ENCODE peak calls at places on chromosome 1, in eight cellular contexts. F is NT2/D1; A is activated T-helper 9 cell treated with anti-CD3 and anti-CD28 coated beads, Interleukin-2, amount 50 U/mL, for 16 hours; U is brain microvascular endothelial cell; I is CD8-positive, alpha-beta memory T cell; Y is NCI-H2081 treated with DMSO at 0.1 percent for 48 hours; R is right cardiac atrium; J is ELF-1. H is an unnamed sample.

GRCh38 chr1:75135829-75136142 is 1.6 kb downstream of the LHX8 start:
- DNase-seq in U (no peak), F (no peak), J (peak; percentile 27), R (no peak), A (no peak), Y (peak; percentile 42), I (no peak), H (no peak)

GRCh38 chr1:194535369-194535768 is 1349.0 kb upstream of the B3GALT2 start:
- DNase-seq in F (peak; percentile 13), I (no peak), Y (no peak), U (no peak), R (no peak), A (no peak), J (peak; percentile 7), H (no peak)

GRCh38 chr1:158969855-158970254 is 38.5 kb downstream of the PYHIN1 start:
- DNase-seq in U (no peak), I (no peak), A (no peak), F (no peak), J (no peak), Y (no peak), R (no peak), H (no peak)

GRCh38 chr1:238710697-238711096 is 675.7 kb upstream of the CHRM3 start:
- DNase-seq in R (no peak), A (no peak), U (no peak), I (no peak), J (no peak), F (peak; percentile 6), Y (no peak), H (no peak)

GRCh38 chr1:150970818-150971582 is 3.6 kb downstream of the CERS2 start:
- DNase-seq in J (peak; percentile 61), U (no peak), Y (no peak), F (no peak), R (peak; percentile 84), I (no peak), A (no peak), H (no peak)

GRCh38 chr1:19786988-19787423 is 12.7 kb downstream of the TMCO4 start:
- DNase-seq in J (peak; percentile 89), F (no peak), R (no peak), I (no peak), A (no peak), U (no peak), Y (no peak), H (no peak)

GRCh38 chr1:214420341-214420740 is 131.1 kb downstream of the PTPN14 start:
- DNase-seq in F (no peak), U (no peak), A (no peak), Y (no peak), I (no peak), R (no peak), J (no peak), H (no peak)

GRCh38 chr1:208835082-208835467 is 590.9 kb upstream of the PLXNA2 start:
- DNase-seq in R (no peak), A (no peak), F (no peak), I (no peak), J (peak; percentile 34), Y (peak; percentile 93), U (no peak), H (no peak)

GRCh38 chr1:92399076-92399475 is 87.6 kb downstream of the GFI1 start:
- DNase-seq in J (no peak), A (no peak), U (no peak), Y (no peak), I (no peak), R (no peak), F (no peak), H (no peak)